ENCODE peak calls at places on chromosomes 12 and 14, in six cellular contexts. One of them, this sample, is unnamed.
A peak's percentile ranks its signal among the peaks of the same experiment; 100 is the strongest.

GRCh38 chr12:102957339-102958050 is at the start of gene ASCL1:
- DNase-seq in fibroblast of lung: peak; percentile 18
- DNase-seq in ascending aorta: no peak
- DNase-seq in choroid plexus epithelial cell: peak; percentile 34
- DNase-seq in thoracic aorta: no peak
- DNase-seq in left ventricle myocardium inferior: no peak
- DNase-seq in this sample: peak; percentile 28

GRCh38 chr12:57190037-57190436 is 26.6 kb upstream of the NXPH4 start:
- DNase-seq in fibroblast of lung: no peak
- DNase-seq in ascending aorta: no peak
- DNase-seq in choroid plexus epithelial cell: peak; percentile 50
- DNase-seq in thoracic aorta: no peak
- DNase-seq in left ventricle myocardium inferior: no peak
- DNase-seq in this sample: peak; percentile 53

GRCh38 chr12:113852273-113852672 is 113.9 kb downstream of the RBM19 start:
- DNase-seq in fibroblast of lung: no peak
- DNase-seq in ascending aorta: no peak
- DNase-seq in choroid plexus epithelial cell: no peak
- DNase-seq in thoracic aorta: no peak
- DNase-seq in left ventricle myocardium inferior: no peak
- DNase-seq in this sample: no peak

GRCh38 chr12:10182662-10183061 is 3.8 kb downstream of the TMEM52B start:
- DNase-seq in fibroblast of lung: peak; percentile 95
- DNase-seq in ascending aorta: no peak
- DNase-seq in choroid plexus epithelial cell: peak; percentile 89
- DNase-seq in thoracic aorta: no peak
- DNase-seq in left ventricle myocardium inferior: no peak
- DNase-seq in this sample: peak; percentile 16

GRCh38 chr12:108837239-108837638 is 20.1 kb downstream of the SSH1 start:
- DNase-seq in fibroblast of lung: no peak
- DNase-seq in ascending aorta: no peak
- DNase-seq in choroid plexus epithelial cell: no peak
- DNase-seq in thoracic aorta: no peak
- DNase-seq in left ventricle myocardium inferior: no peak
- DNase-seq in this sample: no peak

GRCh38 chr14:104051092-104051813 is 34.2 kb upstream of the ASPG start:
- DNase-seq in fibroblast of lung: no peak
- DNase-seq in ascending aorta: no peak
- DNase-seq in choroid plexus epithelial cell: peak; percentile 8
- DNase-seq in thoracic aorta: no peak
- DNase-seq in left ventricle myocardium inferior: no peak
- DNase-seq in this sample: no peak

GRCh38 chr12:91256471-91256870 is 73.9 kb upstream of the DCN start:
- DNase-seq in fibroblast of lung: peak; percentile 48
- DNase-seq in ascending aorta: no peak
- DNase-seq in choroid plexus epithelial cell: peak; percentile 53
- DNase-seq in thoracic aorta: no peak
- DNase-seq in left ventricle myocardium inferior: no peak
- DNase-seq in this sample: no peak

GRCh38 chr12:51972849-51973273 is 21.4 kb downstream of the ACVR1B start:
- DNase-seq in fibroblast of lung: peak; percentile 80
- DNase-seq in ascending aorta: peak; percentile 81
- DNase-seq in choroid plexus epithelial cell: peak; percentile 91
- DNase-seq in thoracic aorta: no peak
- DNase-seq in left ventricle myocardium inferior: peak; percentile 46
- DNase-seq in this sample: peak; percentile 91

GRCh38 chr12:59904874-59905521 is 309.2 kb downstream of the SLC16A7 start:
- DNase-seq in fibroblast of lung: peak; percentile 30
- DNase-seq in ascending aorta: no peak
- DNase-seq in choroid plexus epithelial cell: no peak
- DNase-seq in thoracic aorta: no peak
- DNase-seq in left ventricle myocardium inferior: no peak
- DNase-seq in this sample: peak; percentile 55

GRCh38 chr14:74380845-74381244 is 32.6 kb downstream of the VRTN start:
- DNase-seq in fibroblast of lung: no peak
- DNase-seq in ascending aorta: no peak
- DNase-seq in choroid plexus epithelial cell: no peak
- DNase-seq in thoracic aorta: no peak
- DNase-seq in left ventricle myocardium inferior: no peak
- DNase-seq in this sample: no peak

GRCh38 chr12:58030566-58031279 is 89.4 kb downstream of the ATP23 start:
- DNase-seq in fibroblast of lung: peak; percentile 7
- DNase-seq in ascending aorta: no peak
- DNase-seq in choroid plexus epithelial cell: peak; percentile 11
- DNase-seq in thoracic aorta: no peak
- DNase-seq in left ventricle myocardium inferior: no peak
- DNase-seq in this sample: peak; percentile 80

GRCh38 chr12:12807970-12808702 is 5.0 kb upstream of the DDX47 start:
- DNase-seq in fibroblast of lung: peak; percentile 38
- DNase-seq in ascending aorta: peak; percentile 69
- DNase-seq in choroid plexus epithelial cell: no peak
- DNase-seq in thoracic aorta: no peak
- DNase-seq in left ventricle myocardium inferior: peak; percentile 44
- DNase-seq in this sample: peak; percentile 62

GRCh38 chr12:75724913-75725312 is 213.5 kb upstream of the KRR1 start:
- DNase-seq in fibroblast of lung: peak; percentile 98
- DNase-seq in ascending aorta: no peak
- DNase-seq in choroid plexus epithelial cell: peak; percentile 75
- DNase-seq in thoracic aorta: no peak
- DNase-seq in left ventricle myocardium inferior: no peak
- DNase-seq in this sample: peak; percentile 97

GRCh38 chr12:132955094-132955932 is 793 bp downstream of the ZNF605 start:
- DNase-seq in fibroblast of lung: peak; percentile 81
- DNase-seq in ascending aorta: no peak
- DNase-seq in choroid plexus epithelial cell: peak; percentile 78
- DNase-seq in thoracic aorta: no peak
- DNase-seq in left ventricle myocardium inferior: peak; percentile 26
- DNase-seq in this sample: peak; percentile 74

GRCh38 chr12:129257526-129257925 is 404.2 kb downstream of the GLT1D1 start:
- DNase-seq in fibroblast of lung: no peak
- DNase-seq in ascending aorta: no peak
- DNase-seq in choroid plexus epithelial cell: no peak
- DNase-seq in thoracic aorta: no peak
- DNase-seq in left ventricle myocardium inferior: no peak
- DNase-seq in this sample: no peak

GRCh38 chr14:95577067-95577800 is 42.4 kb downstream of the GLRX5 start:
- DNase-seq in fibroblast of lung: no peak
- DNase-seq in ascending aorta: no peak
- DNase-seq in choroid plexus epithelial cell: no peak
- DNase-seq in thoracic aorta: no peak
- DNase-seq in left ventricle myocardium inferior: no peak
- DNase-seq in this sample: no peak

GRCh38 chr12:100857418-100857817 is 62.8 kb downstream of the ANO4 start:
- DNase-seq in fibroblast of lung: no peak
- DNase-seq in ascending aorta: no peak
- DNase-seq in choroid plexus epithelial cell: no peak
- DNase-seq in thoracic aorta: no peak
- DNase-seq in left ventricle myocardium inferior: no peak
- DNase-seq in this sample: no peak

GRCh38 chr14:94517641-94518257 is 8.5 kb upstream of the SERPINA12 start:
- DNase-seq in fibroblast of lung: no peak
- DNase-seq in ascending aorta: no peak
- DNase-seq in choroid plexus epithelial cell: no peak
- DNase-seq in thoracic aorta: no peak
- DNase-seq in left ventricle myocardium inferior: no peak
- DNase-seq in this sample: no peak

GRCh38 chr12:52924764-52925716 is 20.2 kb upstream of the KRT8 start:
- DNase-seq in fibroblast of lung: peak; percentile 12
- DNase-seq in ascending aorta: no peak
- DNase-seq in choroid plexus epithelial cell: peak; percentile 77
- DNase-seq in thoracic aorta: no peak
- DNase-seq in left ventricle myocardium inferior: no peak
- DNase-seq in this sample: peak; percentile 97

GRCh38 chr14:45247427-45247826 is 5.6 kb downstream of the MIS18BP1 start:
- DNase-seq in fibroblast of lung: no peak
- DNase-seq in ascending aorta: no peak
- DNase-seq in choroid plexus epithelial cell: no peak
- DNase-seq in thoracic aorta: no peak
- DNase-seq in left ventricle myocardium inferior: no peak
- DNase-seq in this sample: no peak

GRCh38 chr12:29103539-29103974 is 45.5 kb upstream of the FAR2 start:
- DNase-seq in fibroblast of lung: no peak
- DNase-seq in ascending aorta: no peak
- DNase-seq in choroid plexus epithelial cell: no peak
- DNase-seq in thoracic aorta: no peak
- DNase-seq in left ventricle myocardium inferior: no peak
- DNase-seq in this sample: no peak

GRCh38 chr14:49896956-49897355 is 4.1 kb downstream of the ARF6 start:
- DNase-seq in fibroblast of lung: no peak
- DNase-seq in ascending aorta: no peak
- DNase-seq in choroid plexus epithelial cell: no peak
- DNase-seq in thoracic aorta: no peak
- DNase-seq in left ventricle myocardium inferior: no peak
- DNase-seq in this sample: no peak

GRCh38 chr12:120230326-120230973 is 29.5 kb upstream of the RPLP0 start:
- DNase-seq in fibroblast of lung: peak; percentile 96
- DNase-seq in ascending aorta: peak; percentile 89
- DNase-seq in choroid plexus epithelial cell: peak; percentile 97
- DNase-seq in thoracic aorta: peak; percentile 38
- DNase-seq in left ventricle myocardium inferior: peak; percentile 74
- DNase-seq in this sample: peak; percentile 96

GRCh38 chr12:12007001-12007712 is 63.6 kb upstream of the BCL2L14 start:
- DNase-seq in fibroblast of lung: peak; percentile 7
- DNase-seq in ascending aorta: no peak
- DNase-seq in choroid plexus epithelial cell: peak; percentile 27
- DNase-seq in thoracic aorta: no peak
- DNase-seq in left ventricle myocardium inferior: no peak
- DNase-seq in this sample: no peak

GRCh38 chr12:52049688-52050087 is 1.6 kb upstream of the NR4A1 start:
- DNase-seq in fibroblast of lung: no peak
- DNase-seq in ascending aorta: no peak
- DNase-seq in choroid plexus epithelial cell: no peak
- DNase-seq in thoracic aorta: no peak
- DNase-seq in left ventricle myocardium inferior: no peak
- DNase-seq in this sample: no peak

GRCh38 chr14:81550001-81550642 is 16.5 kb upstream of the SEL1L start:
- DNase-seq in fibroblast of lung: no peak
- DNase-seq in ascending aorta: no peak
- DNase-seq in choroid plexus epithelial cell: no peak
- DNase-seq in thoracic aorta: no peak
- DNase-seq in left ventricle myocardium inferior: no peak
- DNase-seq in this sample: no peak

GRCh38 chr12:24977711-24978110 is 28.8 kb upstream of the BCAT1 start:
- DNase-seq in fibroblast of lung: no peak
- DNase-seq in ascending aorta: no peak
- DNase-seq in choroid plexus epithelial cell: peak; percentile 11
- DNase-seq in thoracic aorta: no peak
- DNase-seq in left ventricle myocardium inferior: no peak
- DNase-seq in this sample: peak; percentile 55

GRCh38 chr14:44029933-44030332 is 477.1 kb downstream of the FSCB start:
- DNase-seq in fibroblast of lung: peak; percentile 36
- DNase-seq in ascending aorta: no peak
- DNase-seq in choroid plexus epithelial cell: no peak
- DNase-seq in thoracic aorta: no peak
- DNase-seq in left ventricle myocardium inferior: no peak
- DNase-seq in this sample: peak; percentile 8

GRCh38 chr12:22016982-22017381 is 29.0 kb upstream of the CMAS start:
- DNase-seq in fibroblast of lung: no peak
- DNase-seq in ascending aorta: no peak
- DNase-seq in choroid plexus epithelial cell: no peak
- DNase-seq in thoracic aorta: no peak
- DNase-seq in left ventricle myocardium inferior: no peak
- DNase-seq in this sample: no peak

GRCh38 chr12:22014783-22015144 is 31.3 kb upstream of the CMAS start:
- DNase-seq in fibroblast of lung: peak; percentile 10
- DNase-seq in ascending aorta: no peak
- DNase-seq in choroid plexus epithelial cell: peak; percentile 38
- DNase-seq in thoracic aorta: no peak
- DNase-seq in left ventricle myocardium inferior: no peak
- DNase-seq in this sample: no peak

GRCh38 chr12:22014041-22014782 is 31.8 kb upstream of the CMAS start:
- DNase-seq in fibroblast of lung: no peak
- DNase-seq in ascending aorta: no peak
- DNase-seq in choroid plexus epithelial cell: peak; percentile 8
- DNase-seq in thoracic aorta: no peak
- DNase-seq in left ventricle myocardium inferior: no peak
- DNase-seq in this sample: no peak

GRCh38 chr12:22018860-22019259 is 27.2 kb upstream of the CMAS start:
- DNase-seq in fibroblast of lung: peak; percentile 17
- DNase-seq in ascending aorta: no peak
- DNase-seq in choroid plexus epithelial cell: peak; percentile 24
- DNase-seq in thoracic aorta: no peak
- DNase-seq in left ventricle myocardium inferior: no peak
- DNase-seq in this sample: peak; percentile 27
- TF ChIP-seq CTCF in fibroblast of lung: no peak
- TF ChIP-seq CTCF in ascending aorta: peak; percentile 42
- TF ChIP-seq CTCF in choroid plexus epithelial cell: peak; percentile 53
- TF ChIP-seq CTCF in thoracic aorta: peak; percentile 35
- TF ChIP-seq CTCF in left ventricle myocardium inferior: peak; percentile 67
- TF ChIP-seq CTCF in this sample: peak; percentile 19

DNA sequence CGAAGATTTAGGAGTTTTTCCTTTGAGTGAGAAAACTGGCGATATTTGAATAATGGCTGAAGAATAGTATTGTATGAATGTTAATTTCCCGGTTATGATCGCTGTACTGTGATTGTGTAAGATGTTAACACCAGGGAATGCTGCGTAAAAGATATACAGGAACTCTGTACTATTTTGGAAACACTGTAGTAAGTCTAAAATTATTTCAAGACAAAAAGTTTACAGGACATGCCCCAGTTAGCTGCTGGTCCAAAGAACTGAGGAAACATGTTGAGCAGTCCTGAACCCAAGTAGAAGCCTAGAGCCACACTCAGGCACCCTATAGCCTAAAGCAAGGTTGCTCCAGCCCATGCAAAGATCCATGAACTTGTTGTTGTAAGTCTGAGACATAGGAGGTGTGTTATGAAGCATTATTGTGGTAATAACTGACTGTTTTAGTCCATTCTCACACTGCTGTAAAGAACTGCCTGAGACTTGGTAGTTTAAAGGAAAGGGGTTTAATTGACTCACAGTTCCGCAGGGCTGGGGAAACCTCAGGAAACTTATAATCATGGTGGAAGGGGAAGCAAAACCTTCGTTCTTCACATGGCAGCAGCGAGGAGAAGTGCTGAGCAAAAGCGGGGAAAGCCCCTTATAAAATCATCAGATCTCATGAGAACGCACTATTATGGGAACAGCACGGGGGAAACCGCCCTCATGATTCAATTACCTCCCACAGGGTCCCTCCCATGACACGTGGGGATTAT is 99.8 kb upstream of the RESF1 start:
- DNase-seq in fibroblast of lung: no peak
- DNase-seq in ascending aorta: no peak
- DNase-seq in choroid plexus epithelial cell: no peak
- DNase-seq in thoracic aorta: no peak
- DNase-seq in left ventricle myocardium inferior: no peak
- DNase-seq in this sample: no peak
- H3K4me3 ChIP-seq in fibroblast of lung: no peak overlapping the region
- H3K4me3 ChIP-seq in ascending aorta: no peak overlapping the region
- H3K4me3 ChIP-seq in choroid plexus epithelial cell: no peak overlapping the region
- H3K4me3 ChIP-seq in thoracic aorta: no peak overlapping the region
- H3K4me3 ChIP-seq in left ventricle myocardium inferior: no peak overlapping the region
- H3K4me3 ChIP-seq in this sample: no peak overlapping the region

GRCh38 chr14:70660967-70661871 is 19.5 kb downstream of the TTC9 start:
- DNase-seq in fibroblast of lung: no peak
- DNase-seq in ascending aorta: no peak
- DNase-seq in choroid plexus epithelial cell: no peak
- DNase-seq in thoracic aorta: no peak
- DNase-seq in left ventricle myocardium inferior: no peak
- DNase-seq in this sample: no peak
- TF ChIP-seq CTCF in fibroblast of lung: no peak
- TF ChIP-seq CTCF in ascending aorta: no peak
- TF ChIP-seq CTCF in choroid plexus epithelial cell: no peak
- TF ChIP-seq CTCF in thoracic aorta: no peak
- TF ChIP-seq CTCF in left ventricle myocardium inferior: no peak
- TF ChIP-seq CTCF in this sample: no peak

GRCh38 chr14:52296378-52296777 is 17.7 kb upstream of the PTGER2 start:
- DNase-seq in fibroblast of lung: no peak
- DNase-seq in ascending aorta: no peak
- DNase-seq in choroid plexus epithelial cell: no peak
- DNase-seq in thoracic aorta: no peak
- DNase-seq in left ventricle myocardium inferior: no peak
- DNase-seq in this sample: no peak
- H3K4me3 ChIP-seq in fibroblast of lung: no peak overlapping the region
- H3K4me3 ChIP-seq in ascending aorta: no peak overlapping the region
- H3K4me3 ChIP-seq in choroid plexus epithelial cell: no peak overlapping the region
- H3K4me3 ChIP-seq in thoracic aorta: no peak overlapping the region
- H3K4me3 ChIP-seq in left ventricle myocardium inferior: no peak overlapping the region
- H3K4me3 ChIP-seq in this sample: no peak overlapping the region